ENCODE peak calls at places on chromosomes 12 and 14, in eight cellular contexts. F is GM23338, U is Caco-2, M is WERI-Rb-1, A is Peyer's patch, I is brain microvascular endothelial cell, C is NT2/D1, B is fibroblast of lung. T is an unnamed sample.

GRCh38 chr14:44448816-44449411 is 58.2 kb downstream of the FSCB start:
- DNase-seq in F (no peak), U (peak; percentile 59), M (no peak), A (no peak), I (no peak), C (no peak), B (no peak), T (no peak)

GRCh38 chr12:66653801-66654200 is 25.1 kb downstream of the GRIP1 start:
- DNase-seq in F (peak; percentile 56), U (no peak), M (no peak), A (no peak), I (no peak), C (peak; percentile 9), B (no peak), T (no peak)

GRCh38 chr14:96508900-96509299 is 6.7 kb downstream of the PAPOLA start:
- DNase-seq in F (no peak), U (no peak), M (no peak), A (no peak), I (peak; percentile 11), C (no peak), B (no peak), T (no peak)

GRCh38 chr14:104087981-104088850 is 2.7 kb downstream of the ASPG start:
- DNase-seq in F (no peak), U (peak; percentile 26), M (no peak), A (peak; percentile 88), I (no peak), C (no peak), B (no peak), T (no peak)

GRCh38 chr14:22837059-22837749 is 819 bp downstream of the MMP14 start:
- DNase-seq in F (peak; percentile 73), U (peak; percentile 60), M (no peak), A (peak; percentile 76), I (peak; percentile 61), C (no peak), B (peak; percentile 55), T (no peak)

GRCh38 chr14:70881549-70882174 is 25.6 kb upstream of the PCNX1 start:
- DNase-seq in F (no peak), U (no peak), M (no peak), A (no peak), I (no peak), C (no peak), B (no peak), T (no peak)

GRCh38 chr14:31194095-31194494 is 13.5 kb downstream of the HECTD1 start:
- DNase-seq in F (no peak), U (no peak), M (no peak), A (no peak), I (no peak), C (no peak), B (peak; percentile 40), T (no peak)

GRCh38 chr12:41512531-41512930 is 324.4 kb downstream of the PDZRN4 start:
- DNase-seq in F (no peak), U (no peak), M (no peak), A (no peak), I (no peak), C (no peak), B (no peak), T (no peak)

GRCh38 chr14:21097616-21098133 is 780 bp downstream of the ZNF219 start:
- DNase-seq in F (peak; percentile 84), U (no peak), M (peak; percentile 44), A (peak; percentile 63), I (no peak), C (no peak), B (no peak), T (no peak)

GRCh38 chr12:2988494-2988893 is 29.3 kb downstream of the TEAD4 start:
- DNase-seq in F (no peak), U (no peak), M (no peak), A (no peak), I (no peak), C (peak; percentile 79), B (no peak), T (no peak)

GRCh38 chr14:94827711-94828505 is 58.0 kb upstream of the GSC start:
- DNase-seq in F (no peak), U (no peak), M (no peak), A (no peak), I (no peak), C (no peak), B (no peak), T (no peak)

GRCh38 chr12:25806271-25806670 is 152.2 kb upstream of the RASSF8 start:
- DNase-seq in F (no peak), U (no peak), M (no peak), A (no peak), I (no peak), C (no peak), B (peak; percentile 63), T (no peak)

DNA sequence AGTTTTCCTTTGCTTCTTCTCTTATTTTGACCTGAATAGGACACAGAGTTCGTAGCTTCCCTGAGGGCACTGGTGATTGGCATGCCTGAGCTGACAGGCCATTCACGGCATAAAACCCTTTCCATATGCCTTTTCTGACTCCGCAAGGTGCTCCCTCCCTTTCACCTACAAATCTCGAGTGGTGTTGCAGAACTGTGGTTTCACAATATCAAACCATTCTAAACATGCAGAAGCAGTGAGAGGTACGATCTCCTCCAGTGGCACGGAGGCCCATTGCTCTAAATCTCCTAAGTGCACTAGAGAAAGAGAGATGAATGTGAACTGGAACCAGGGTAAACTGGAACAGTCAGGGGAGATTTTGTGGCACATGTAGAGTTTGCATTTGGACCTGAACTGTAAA is 23.9 kb downstream of the CLSTN3 start:
- DNase-seq in F (no peak), U (no peak), M (no peak), A (no peak), I (no peak), C (no peak), B (no peak), T (no peak)
- H3K36me3 ChIP-seq in F (no peaks in the 10 kb centered on the region), U (peaks cover 2% of the 10 kb centered on the region), M (peaks cover 35% of the 10 kb centered on the region), A (no peaks in the 10 kb centered on the region), I (no peaks in the 10 kb centered on the region), C (peaks cover 60% of the 10 kb centered on the region), B (no peaks in the 10 kb centered on the region), T (peaks cover 1% of the 10 kb centered on the region)

GRCh38 chr12:53389702-53390101 is 9.7 kb downstream of the SP1 start:
- DNase-seq in F (no peak), U (no peak), M (no peak), A (no peak), I (no peak), C (no peak), B (no peak), T (no peak)
- H3K4me3 ChIP-seq in F (no peak overlapping the region), U (no peak overlapping the region), M (no peak overlapping the region), A (no peak overlapping the region), I (no peak overlapping the region), C (no peak overlapping the region), B (peak overlapping the region; percentile 29), T (no peak overlapping the region)

DNA sequence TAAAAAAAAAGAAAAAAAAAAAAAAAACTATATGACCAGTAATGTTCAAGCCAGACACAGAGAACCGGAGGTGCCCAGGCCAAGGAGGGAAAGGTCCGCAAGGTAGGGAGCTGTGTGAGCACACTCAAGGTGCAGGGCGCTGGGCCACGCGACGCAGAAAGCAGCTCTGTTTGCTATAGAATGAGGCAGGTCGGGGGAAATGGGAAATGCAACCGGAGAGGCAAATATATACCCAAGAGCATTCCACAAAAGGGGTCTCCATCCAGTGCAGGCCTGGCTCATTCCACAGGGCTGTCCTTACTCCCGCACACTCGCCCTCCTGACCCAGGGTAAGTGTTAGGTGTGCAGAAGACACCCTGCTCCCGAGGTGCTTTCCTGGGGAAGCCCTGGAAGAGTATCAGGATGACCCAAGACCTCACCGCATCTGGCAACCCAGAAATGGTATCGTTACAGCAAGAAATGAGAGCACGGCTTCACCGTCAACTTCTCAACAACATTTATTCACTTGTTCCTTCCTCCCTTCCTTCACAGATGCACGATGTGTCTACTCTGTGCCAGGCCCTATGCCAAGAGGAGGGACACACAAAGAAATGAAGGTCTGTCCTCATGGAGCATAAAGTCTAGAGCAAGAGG is 86.4 kb downstream of the BCL11B start:
- DNase-seq in F (no peak), U (no peak), M (no peak), A (no peak), I (no peak), C (no peak), B (no peak), T (no peak)
- H3K27me3 ChIP-seq in F (no peaks in the 10 kb centered on the region), U (no peaks in the 10 kb centered on the region), M (peaks cover 77% of the 10 kb centered on the region), A (no peaks in the 10 kb centered on the region), I (no peaks in the 10 kb centered on the region), C (no peaks in the 10 kb centered on the region), B (no peaks in the 10 kb centered on the region), T (no peaks in the 10 kb centered on the region)

GRCh38 chr12:132040906-132041606 is 91.3 kb downstream of the EP400 start:
- DNase-seq in F (no peak), U (no peak), M (no peak), A (no peak), I (no peak), C (no peak), B (no peak), T (no peak)
- H3K36me3 ChIP-seq in F (peaks cover 34% of the 10 kb centered on the region), U (peaks cover 3% of the 10 kb centered on the region), M (peaks cover 57% of the 10 kb centered on the region), A (no peaks in the 10 kb centered on the region), I (peaks cover 52% of the 10 kb centered on the region), C (peaks cover 90% of the 10 kb centered on the region), B (peaks cover 22% of the 10 kb centered on the region), T (peaks cover 3% of the 10 kb centered on the region)

GRCh38 chr14:33430414-33430813 is 491.7 kb downstream of the NPAS3 start:
- DNase-seq in F (no peak), U (no peak), M (no peak), A (no peak), I (no peak), C (no peak), B (no peak), T (no peak)
- H3K4me3 ChIP-seq in F (no peak overlapping the region), U (no peak overlapping the region), M (no peak overlapping the region), A (no peak overlapping the region), I (no peak overlapping the region), C (no peak overlapping the region), B (no peak overlapping the region), T (no peak overlapping the region)

DNA sequence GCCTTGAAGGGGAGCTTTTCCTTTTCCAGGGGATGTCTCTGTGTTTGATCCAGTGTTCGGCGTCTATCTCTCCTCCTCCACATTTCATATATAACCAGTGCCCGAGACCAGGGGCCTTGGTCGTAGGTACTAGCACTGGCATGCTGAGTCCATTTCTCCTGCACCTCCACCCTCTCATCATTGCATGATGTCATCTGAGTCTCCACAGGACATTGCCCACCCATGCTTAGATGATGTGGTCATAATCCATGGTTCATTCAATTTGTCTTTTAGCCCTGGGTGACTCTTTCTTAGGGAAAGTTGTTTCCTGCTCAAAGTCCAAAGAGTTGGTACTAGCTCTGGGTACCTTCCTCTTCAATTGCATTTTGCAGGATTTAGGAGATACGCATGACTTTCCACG is 328.1 kb downstream of the BCL11B start:
- DNase-seq in F (no peak), U (no peak), M (no peak), A (no peak), I (no peak), C (no peak), B (no peak), T (no peak)
- H3K27me3 ChIP-seq in F (no peaks in the 10 kb centered on the region), U (no peaks in the 10 kb centered on the region), M (peaks cover 83% of the 10 kb centered on the region), A (no peaks in the 10 kb centered on the region), I (no peaks in the 10 kb centered on the region), C (no peaks in the 10 kb centered on the region), B (no peaks in the 10 kb centered on the region), T (no peaks in the 10 kb centered on the region)

T was measured in kidney epithelial cell.